ENCODE peak calls at places on chromosomes 4 and X, in eight cellular contexts. K, W, F, B, U, P, Z and H are unnamed samples.

GRCh38 chrX:150051096-150051495 is 112.8 kb upstream of the EOLA2 start:
- DNase-seq in K (no peak), W (no peak), F (no peak), B (no peak), U (no peak), P (no peak), Z (no peak), H (no peak)

GRCh38 chrX:55026143-55026542 is 4.6 kb downstream of the ALAS2 start:
- DNase-seq in K (no peak), W (no peak), F (peak; percentile 65), B (no peak), U (no peak), P (no peak), Z (no peak), H (no peak)

GRCh38 chr4:167903291-167903721 is 189.0 kb upstream of the ANXA10 start:
- DNase-seq in K (no peak), W (no peak), F (peak; percentile 80), B (no peak), U (no peak), P (no peak), Z (peak; percentile 54), H (no peak)

GRCh38 chrX:1391707-1392375 is at the start of gene SLC25A6:
- DNase-seq in K (peak; percentile 100), W (peak; percentile 100), F (peak; percentile 100), B (peak; percentile 99), U (peak; percentile 100), P (peak; percentile 98), Z (peak; percentile 97), H (peak; percentile 100)

GRCh38 chr4:73416423-73417087 is 12.5 kb downstream of the ALB start:
- DNase-seq in K (no peak), W (no peak), F (no peak), B (no peak), U (no peak), P (no peak), Z (no peak), H (no peak)

GRCh38 chr4:86847576-86847975 is 1.6 kb downstream of the SLC10A6 start:
- DNase-seq in K (no peak), W (no peak), F (peak; percentile 45), B (no peak), U (no peak), P (no peak), Z (no peak), H (no peak)

GRCh38 chrX:134013092-134013497 is 27.7 kb upstream of the GPC3 start:
- DNase-seq in K (no peak), W (no peak), F (peak; percentile 52), B (no peak), U (no peak), P (no peak), Z (no peak), H (no peak)

GRCh38 chr4:101256222-101256621 is 91.1 kb downstream of the PPP3CA start:
- DNase-seq in K (no peak), W (no peak), F (no peak), B (no peak), U (no peak), P (no peak), Z (no peak), H (no peak)

GRCh38 chrX:35351795-35352483 is 409.3 kb downstream of the FAM47B start:
- DNase-seq in K (no peak), W (no peak), F (no peak), B (no peak), U (no peak), P (no peak), Z (no peak), H (no peak)

GRCh38 chrX:129706395-129707072 is 32.2 kb upstream of the XPNPEP2 start:
- DNase-seq in K (no peak), W (no peak), F (peak; percentile 6), B (peak; percentile 42), U (no peak), P (no peak), Z (no peak), H (no peak)

GRCh38 chr4:32789026-32789608 is 2068.9 kb downstream of the PCDH7 start:
- DNase-seq in K (no peak), W (no peak), F (peak; percentile 78), B (no peak), U (peak; percentile 12), P (no peak), Z (no peak), H (no peak)

GRCh38 chrX:10882484-10882883 is 228.6 kb upstream of the HCCS start:
- DNase-seq in K (no peak), W (no peak), F (no peak), B (no peak), U (no peak), P (no peak), Z (no peak), H (no peak)

GRCh38 chr4:152398060-152398459 is 137.8 kb downstream of the FBXW7 start:
- DNase-seq in K (no peak), W (no peak), F (peak; percentile 15), B (no peak), U (peak; percentile 14), P (no peak), Z (peak; percentile 9), H (no peak)

GRCh38 chr4:109368661-109369060 is 65.0 kb upstream of the SEC24B start:
- DNase-seq in K (no peak), W (no peak), F (no peak), B (no peak), U (no peak), P (no peak), Z (no peak), H (no peak)

GRCh38 chr4:72243641-72244040 is 211.8 kb downstream of the NPFFR2 start:
- DNase-seq in K (no peak), W (no peak), F (no peak), B (no peak), U (no peak), P (no peak), Z (no peak), H (no peak)

GRCh38 chr4:71609159-71609558 is 174.7 kb downstream of the GC start:
- DNase-seq in K (no peak), W (no peak), F (no peak), B (no peak), U (no peak), P (no peak), Z (no peak), H (no peak)